ENCODE peak calls at places on chromosome 19, in nine cellular contexts. S is uterus, L is cardiac fibroblast, A is AG10803, K is spleen, D is iPS DF 6.9, H is pancreas, M is thoracic aorta, N is lung. T is an unnamed sample.

GRCh38 chr19:38224014-38224862 is at the start of gene DPF1:
- DNase-seq in K (no peak), L (peak; percentile 68), N (no peak), D (no peak), A (peak; percentile 48), M (no peak), S (no peak), H (peak; percentile 60), T (no peak)

GRCh38 chr19:16075430-16076153 is 703 bp upstream of the TPM4 start:
- DNase-seq in H (no peak), D (no peak), S (no peak), M (no peak), A (no peak), K (peak; percentile 48), N (no peak), L (no peak), T (no peak)

GRCh38 chr19:7482584-7483439 is 6.0 kb downstream of the PEX11G start:
- DNase-seq in H (no peak), A (no peak), N (no peak), D (no peak), L (peak; percentile 38), K (no peak), M (no peak), S (no peak), T (no peak)

GRCh38 chr19:44890366-44891015 is 563 bp upstream of the TOMM40 start:
- DNase-seq in H (no peak), K (peak; percentile 99), M (peak; percentile 86), N (peak; percentile 100), S (peak; percentile 100), L (peak; percentile 100), D (peak; percentile 99), A (peak; percentile 100), T (peak; percentile 100)

GRCh38 chr19:41303941-41304340 is 6.0 kb upstream of the CCDC97 start:
- DNase-seq in A (no peak), N (no peak), S (no peak), H (no peak), M (no peak), D (no peak), K (no peak), L (no peak), T (no peak)

GRCh38 chr19:55712804-55713631 is 25.2 kb downstream of the NLRP9 start:
- DNase-seq in A (no peak), K (no peak), N (no peak), H (no peak), L (no peak), D (no peak), S (no peak), M (no peak), T (no peak)

GRCh38 chr19:5478925-5479588 is 23.8 kb downstream of the ZNRF4 start:
- DNase-seq in H (no peak), D (no peak), K (no peak), S (no peak), L (no peak), M (no peak), A (no peak), N (no peak), T (no peak)

GRCh38 chr19:4717191-4717965 is 6.3 kb downstream of the DPP9 start:
- DNase-seq in L (peak; percentile 24), S (no peak), M (no peak), D (no peak), K (no peak), H (no peak), A (no peak), N (peak; percentile 73), T (no peak)

GRCh38 chr19:44626067-44626624 is 12.8 kb downstream of the IGSF23 start:
- DNase-seq in H (no peak), L (peak; percentile 90), N (peak; percentile 54), K (no peak), D (no peak), S (no peak), M (no peak), A (peak; percentile 98), T (no peak)

GRCh38 chr19:40147693-40148347 is 43.4 kb upstream of the MAP3K10 start:
- DNase-seq in S (no peak), L (peak; percentile 73), D (no peak), K (no peak), A (peak; percentile 71), N (no peak), H (no peak), M (no peak), T (no peak)

GRCh38 chr19:17830567-17831418 is 9.5 kb upstream of the INSL3 start:
- DNase-seq in L (peak; percentile 66), H (peak; percentile 93), D (peak; percentile 68), N (peak; percentile 51), S (peak; percentile 48), A (peak; percentile 57), M (no peak), K (no peak), T (no peak)

GRCh38 chr19:33241530-33242101 is 16.0 kb upstream of the SLC7A10 start:
- DNase-seq in H (peak; percentile 82), A (no peak), N (no peak), M (no peak), L (peak; percentile 6), D (no peak), K (peak; percentile 82), S (peak; percentile 27), T (no peak)

GRCh38 chr19:18514800-18515682 is 6.8 kb downstream of the ELL start:
- DNase-seq in L (peak; percentile 90), N (peak; percentile 77), D (no peak), H (no peak), K (peak; percentile 90), A (peak; percentile 31), M (no peak), S (peak; percentile 50), T (no peak)

GRCh38 chr19:38993271-38993670 is 17.7 kb upstream of the FBXO17 start:
- DNase-seq in S (no peak), H (no peak), N (no peak), D (no peak), A (peak; percentile 55), K (no peak), L (peak; percentile 69), M (no peak), T (no peak)

GRCh38 chr19:4295972-4296771 is 6.0 kb downstream of the TMIGD2 start:
- DNase-seq in K (no peak), M (no peak), S (no peak), D (no peak), A (peak; percentile 12), L (peak; percentile 50), N (no peak), H (no peak), T (no peak)

GRCh38 chr19:29528350-29528945 is 2.7 kb downstream of the VSTM2B start:
- DNase-seq in H (peak; percentile 57), S (peak; percentile 59), A (peak; percentile 61), L (peak; percentile 77), N (no peak), K (peak; percentile 78), D (no peak), M (no peak), T (no peak)

GRCh38 chr19:13537454-13537853 is 31.2 kb upstream of the CACNA1A start:
- DNase-seq in S (no peak), L (no peak), A (no peak), K (no peak), M (no peak), D (no peak), H (no peak), N (no peak), T (no peak)

GRCh38 chr19:16888629-16889371 is at the start of gene F2RL3:
- DNase-seq in K (peak; percentile 86), D (no peak), M (no peak), L (peak; percentile 46), S (peak; percentile 70), H (peak; percentile 64), N (peak; percentile 59), A (peak; percentile 64), T (no peak)

GRCh38 chr19:10828981-10829821 is 6.8 kb downstream of the TMED1 start:
- DNase-seq in N (no peak), K (peak; percentile 75), H (peak; percentile 72), S (no peak), D (no peak), A (no peak), M (no peak), L (no peak), T (no peak)

GRCh38 chr19:57706346-57706745 is 2.7 kb downstream of the ZNF154 start:
- DNase-seq in S (no peak), K (no peak), H (no peak), M (no peak), A (no peak), L (no peak), N (no peak), D (no peak), T (no peak)
- H3K4me3 ChIP-seq in S (no peak overlapping the region), K (no peak overlapping the region), H (no peak overlapping the region), M (no peak overlapping the region), A (no peak overlapping the region), L (no peak overlapping the region), N (no peak overlapping the region), D (no peak overlapping the region), T (no peak overlapping the region)

GRCh38 chr19:48365602-48366001 is 1.4 kb downstream of the SYNGR4 start:
- DNase-seq in M (no peak), L (no peak), N (no peak), H (peak; percentile 78), S (peak; percentile 22), D (no peak), A (no peak), K (peak; percentile 83), T (no peak)

GRCh38 chr19:48363500-48363809 is 285 bp downstream of the TMEM143 start:
- DNase-seq in D (no peak), L (no peak), M (no peak), K (no peak), N (peak; percentile 62), S (no peak), A (no peak), H (peak; percentile 84), T (no peak)

GRCh38 chr19:48363810-48364563 is at the start of the genes SYNGR4 and TMEM143:
- DNase-seq in K (peak; percentile 100), D (peak; percentile 99), H (peak; percentile 100), N (peak; percentile 99), A (peak; percentile 99), L (peak; percentile 100), S (peak; percentile 98), M (peak; percentile 93), T (peak; percentile 96)

GRCh38 chr19:48362716-48363499 is 832 bp downstream of the TMEM143 start:
- DNase-seq in A (peak; percentile 93), S (peak; percentile 92), N (peak; percentile 96), H (peak; percentile 99), K (peak; percentile 99), D (peak; percentile 88), M (peak; percentile 81), L (peak; percentile 97), T (peak; percentile 69)

GRCh38 chr19:48364564-48365363 is 597 bp downstream of the SYNGR4 start:
- DNase-seq in A (no peak), N (no peak), S (peak; percentile 28), M (no peak), L (no peak), K (peak; percentile 82), H (peak; percentile 63), D (no peak), T (no peak)
- H3K4me3 ChIP-seq in A (peak overlapping the region; percentile 88), N (peak overlapping the region; percentile 16), S (no peak overlapping the region), M (peak overlapping the region; percentile 82), L (peak overlapping the region; percentile 36), K (peak overlapping the region; percentile 52), H (peak overlapping the region; percentile 51), D (no peak overlapping the region), T (peak overlapping the region; percentile 60)

GRCh38 chr19:50555447-50556235 is 12.6 kb downstream of the LRRC4B start:
- DNase-seq in L (peak; percentile 12), D (no peak), A (no peak), N (no peak), M (no peak), H (no peak), S (no peak), K (no peak), T (no peak)
- H3K4me3 ChIP-seq in L (peak overlapping the region; percentile 19), D (no peak overlapping the region), A (peak overlapping the region; percentile 56), N (no peak overlapping the region), M (peak overlapping the region; percentile 75), H (no peak overlapping the region), S (peak overlapping the region; percentile 35), K (no peak overlapping the region), T (peak overlapping the region; percentile 44)

GRCh38 chr19:1132625-1133383 is 29.0 kb downstream of the GPX4 start:
- DNase-seq in K (peak; percentile 92), D (no peak), L (peak; percentile 45), M (no peak), S (no peak), H (peak; percentile 76), A (no peak), N (no peak), T (no peak)
- H3K4me3 ChIP-seq in K (peak overlapping the region; percentile 97), D (no peak overlapping the region), L (peak overlapping the region; percentile 90), M (peak overlapping the region; percentile 95), S (peak overlapping the region; percentile 57), H (no peak overlapping the region), A (peak overlapping the region; percentile 87), N (no peak overlapping the region), T (peak overlapping the region; percentile 51)